ENCODE peak calls at places on chromosomes 4 and X, in ten cellular contexts. One of them, this sample, is unnamed.

GRCh38 chr4:913280-913618 is 18.9 kb downstream of the GAK start:
- DNase-seq in EL: no peak
- DNase-seq in mesendoderm: no peak
- DNase-seq in NCI-H1092 treated with DMSO at 0.1 percent for 48 hours: no peak
- DNase-seq in fibroblast of mammary gland: no peak
- DNase-seq in stimulated activated CD8-positive, alpha-beta memory T cell treated with anti-CD3 and anti-CD28 coated beads, Interleukin-12 subunit alpha, Interleukin-12 subunit beta, amount 100 ng/mL, for 1 hour: no peak
- DNase-seq in MV-4-11: no peak
- DNase-seq in fibroblast of gingiva: no peak
- DNase-seq in foreskin fibroblast: no peak
- DNase-seq in LoVo: no peak
- DNase-seq in this sample: no peak

GRCh38 chr4:27084685-27085356 is 224.2 kb downstream of the STIM2 start:
- DNase-seq in EL: peak; percentile 34
- DNase-seq in mesendoderm: peak; percentile 87
- DNase-seq in NCI-H1092 treated with DMSO at 0.1 percent for 48 hours: peak; percentile 12
- DNase-seq in fibroblast of mammary gland: peak; percentile 21
- DNase-seq in stimulated activated CD8-positive, alpha-beta memory T cell treated with anti-CD3 and anti-CD28 coated beads, Interleukin-12 subunit alpha, Interleukin-12 subunit beta, amount 100 ng/mL, for 1 hour: no peak
- DNase-seq in MV-4-11: peak; percentile 13
- DNase-seq in fibroblast of gingiva: no peak
- DNase-seq in foreskin fibroblast: peak; percentile 4
- DNase-seq in LoVo: no peak
- DNase-seq in this sample: peak; percentile 74

GRCh38 chrX:46044486-46044885 is 500.7 kb downstream of the ZNF674 start:
- DNase-seq in EL: no peak
- DNase-seq in mesendoderm: no peak
- DNase-seq in NCI-H1092 treated with DMSO at 0.1 percent for 48 hours: no peak
- DNase-seq in fibroblast of mammary gland: peak; percentile 3
- DNase-seq in stimulated activated CD8-positive, alpha-beta memory T cell treated with anti-CD3 and anti-CD28 coated beads, Interleukin-12 subunit alpha, Interleukin-12 subunit beta, amount 100 ng/mL, for 1 hour: no peak
- DNase-seq in MV-4-11: no peak
- DNase-seq in fibroblast of gingiva: peak; percentile 2
- DNase-seq in foreskin fibroblast: no peak
- DNase-seq in LoVo: no peak
- DNase-seq in this sample: no peak

GRCh38 chrX:130097507-130098201 is 12.6 kb downstream of the ELF4 start:
- DNase-seq in EL: no peak
- DNase-seq in mesendoderm: peak; percentile 41
- DNase-seq in NCI-H1092 treated with DMSO at 0.1 percent for 48 hours: no peak
- DNase-seq in fibroblast of mammary gland: no peak
- DNase-seq in stimulated activated CD8-positive, alpha-beta memory T cell treated with anti-CD3 and anti-CD28 coated beads, Interleukin-12 subunit alpha, Interleukin-12 subunit beta, amount 100 ng/mL, for 1 hour: no peak
- DNase-seq in MV-4-11: no peak
- DNase-seq in fibroblast of gingiva: no peak
- DNase-seq in foreskin fibroblast: no peak
- DNase-seq in LoVo: no peak
- DNase-seq in this sample: no peak

GRCh38 chrX:113470166-113470565 is 629.5 kb upstream of the AMOT start:
- DNase-seq in EL: no peak
- DNase-seq in mesendoderm: peak; percentile 8
- DNase-seq in NCI-H1092 treated with DMSO at 0.1 percent for 48 hours: no peak
- DNase-seq in fibroblast of mammary gland: no peak
- DNase-seq in stimulated activated CD8-positive, alpha-beta memory T cell treated with anti-CD3 and anti-CD28 coated beads, Interleukin-12 subunit alpha, Interleukin-12 subunit beta, amount 100 ng/mL, for 1 hour: no peak
- DNase-seq in MV-4-11: no peak
- DNase-seq in fibroblast of gingiva: no peak
- DNase-seq in foreskin fibroblast: no peak
- DNase-seq in LoVo: no peak
- DNase-seq in this sample: no peak

GRCh38 chrX:53421125-53421524 is 1.3 kb downstream of the SMC1A start:
- DNase-seq in EL: no peak
- DNase-seq in mesendoderm: no peak
- DNase-seq in NCI-H1092 treated with DMSO at 0.1 percent for 48 hours: no peak
- DNase-seq in fibroblast of mammary gland: no peak
- DNase-seq in stimulated activated CD8-positive, alpha-beta memory T cell treated with anti-CD3 and anti-CD28 coated beads, Interleukin-12 subunit alpha, Interleukin-12 subunit beta, amount 100 ng/mL, for 1 hour: no peak
- DNase-seq in MV-4-11: no peak
- DNase-seq in fibroblast of gingiva: no peak
- DNase-seq in foreskin fibroblast: no peak
- DNase-seq in LoVo: no peak
- DNase-seq in this sample: no peak

GRCh38 chr4:95889662-95890061 is 49.8 kb downstream of the PDHA2 start:
- DNase-seq in EL: no peak
- DNase-seq in mesendoderm: peak; percentile 50
- DNase-seq in NCI-H1092 treated with DMSO at 0.1 percent for 48 hours: no peak
- DNase-seq in fibroblast of mammary gland: no peak
- DNase-seq in stimulated activated CD8-positive, alpha-beta memory T cell treated with anti-CD3 and anti-CD28 coated beads, Interleukin-12 subunit alpha, Interleukin-12 subunit beta, amount 100 ng/mL, for 1 hour: no peak
- DNase-seq in MV-4-11: no peak
- DNase-seq in fibroblast of gingiva: no peak
- DNase-seq in foreskin fibroblast: no peak
- DNase-seq in LoVo: no peak
- DNase-seq in this sample: peak; percentile 31

GRCh38 chr4:176186721-176187395 is 8.5 kb downstream of the SPATA4 start:
- DNase-seq in EL: no peak
- DNase-seq in mesendoderm: no peak
- DNase-seq in NCI-H1092 treated with DMSO at 0.1 percent for 48 hours: no peak
- DNase-seq in fibroblast of mammary gland: no peak
- DNase-seq in stimulated activated CD8-positive, alpha-beta memory T cell treated with anti-CD3 and anti-CD28 coated beads, Interleukin-12 subunit alpha, Interleukin-12 subunit beta, amount 100 ng/mL, for 1 hour: no peak
- DNase-seq in MV-4-11: no peak
- DNase-seq in fibroblast of gingiva: peak; percentile 81
- DNase-seq in foreskin fibroblast: no peak
- DNase-seq in LoVo: no peak
- DNase-seq in this sample: no peak

GRCh38 chr4:114057746-114058145 is 78.3 kb upstream of the ARSJ start:
- DNase-seq in EL: no peak
- DNase-seq in mesendoderm: no peak
- DNase-seq in NCI-H1092 treated with DMSO at 0.1 percent for 48 hours: no peak
- DNase-seq in fibroblast of mammary gland: no peak
- DNase-seq in stimulated activated CD8-positive, alpha-beta memory T cell treated with anti-CD3 and anti-CD28 coated beads, Interleukin-12 subunit alpha, Interleukin-12 subunit beta, amount 100 ng/mL, for 1 hour: no peak
- DNase-seq in MV-4-11: no peak
- DNase-seq in fibroblast of gingiva: no peak
- DNase-seq in foreskin fibroblast: no peak
- DNase-seq in LoVo: peak; percentile 28
- DNase-seq in this sample: no peak

GRCh38 chrX:41116948-41117347 is 31.7 kb downstream of the USP9X start:
- DNase-seq in EL: no peak
- DNase-seq in mesendoderm: no peak
- DNase-seq in NCI-H1092 treated with DMSO at 0.1 percent for 48 hours: no peak
- DNase-seq in fibroblast of mammary gland: no peak
- DNase-seq in stimulated activated CD8-positive, alpha-beta memory T cell treated with anti-CD3 and anti-CD28 coated beads, Interleukin-12 subunit alpha, Interleukin-12 subunit beta, amount 100 ng/mL, for 1 hour: no peak
- DNase-seq in MV-4-11: no peak
- DNase-seq in fibroblast of gingiva: no peak
- DNase-seq in foreskin fibroblast: no peak
- DNase-seq in LoVo: no peak
- DNase-seq in this sample: no peak

This sample was measured in iPS-NIHi11.